ENCODE peak calls at places on chromosomes 5 and 9, in eight cellular contexts. F is stimulated activated CD4-positive, alpha-beta T cell treated with anti-CD3 and anti-CD28 coated beads, TNF-alpha, amount 100 ng/mL, for 1 hour; G is effector memory CD8-positive, alpha-beta T cell; R is iris pigment epithelial cell; L is activated T-helper 1 cell treated with anti-CD3 and anti-CD28 coated beads, Interleukin-12 subunit alpha, Interleukin-12 subunit beta, Interleukin-2, Interleukin-4 antibody, amounts not matched to agents 30 ng/mL and 10 ng/mL and 1 ng/mL, durations not matched to agents 14 hours and 24 hours and 36 hours; O is T-helper 2 cell; C is AG20443; K is KG1. X is an unnamed sample.

GRCh38 chr9:133090752-133091325 is 29.1 kb downstream of the CEL start:
- DNase-seq in R (no peak), L (no peak), C (peak; percentile 3), F (no peak), G (no peak), O (no peak), K (no peak), X (no peak)

GRCh38 chr9:136943291-136944093 is 1.0 kb downstream of the FBXW5 start:
- DNase-seq in G (no peak), L (peak; percentile 36), K (no peak), C (no peak), R (peak; percentile 54), F (no peak), O (no peak), X (peak; percentile 51)

GRCh38 chr5:1737790-1738405 is 61.7 kb downstream of the MRPL36 start:
- DNase-seq in G (peak; percentile 31), F (no peak), C (peak; percentile 47), L (peak; percentile 21), R (peak; percentile 17), K (peak; percentile 15), O (no peak), X (peak; percentile 13)

GRCh38 chr5:66307647-66308257 is 163.7 kb downstream of the SREK1 start:
- DNase-seq in R (peak; percentile 65), O (no peak), C (peak; percentile 70), K (peak; percentile 60), L (no peak), F (no peak), G (peak; percentile 5), X (no peak)

GRCh38 chr9:15578719-15579118 is 25.9 kb downstream of the CCDC171 start:
- DNase-seq in L (no peak), R (peak; percentile 31), K (no peak), C (no peak), F (no peak), G (no peak), O (no peak), X (no peak)

GRCh38 chr5:109571785-109572184 is 117.9 kb upstream of the MAN2A1 start:
- DNase-seq in F (no peak), C (no peak), K (no peak), O (no peak), G (no peak), L (no peak), R (no peak), X (no peak)

GRCh38 chr9:37806271-37806670 is 5.7 kb downstream of the DCAF10 start:
- DNase-seq in C (no peak), K (no peak), O (no peak), R (no peak), F (no peak), L (no peak), G (no peak), X (no peak)

GRCh38 chr5:108818613-108819272 is 71.0 kb downstream of the FER start:
- DNase-seq in O (no peak), G (no peak), R (peak; percentile 80), C (peak; percentile 35), K (no peak), L (no peak), F (no peak), X (no peak)

GRCh38 chr5:62790348-62790747 is 211.7 kb downstream of the LRRC70 start:
- DNase-seq in O (no peak), K (no peak), F (no peak), L (no peak), G (no peak), R (peak; percentile 65), C (no peak), X (no peak)

GRCh38 chr5:111572561-111572960 is 60.2 kb upstream of the STARD4 start:
- DNase-seq in G (no peak), R (no peak), O (no peak), C (no peak), L (no peak), K (no peak), F (no peak), X (no peak)

GRCh38 chr9:131423171-131423581 is 29.3 kb downstream of the PRRC2B start:
- DNase-seq in L (no peak), G (no peak), R (peak; percentile 97), K (no peak), F (no peak), C (peak; percentile 80), O (no peak), X (no peak)

GRCh38 chr5:134240421-134240962 is 14.6 kb upstream of the PPP2CA start:
- DNase-seq in R (peak; percentile 91), C (peak; percentile 37), L (no peak), K (no peak), O (no peak), G (no peak), F (no peak), X (no peak)

GRCh38 chr5:122101636-122102285 is 23.7 kb upstream of the LOX start:
- DNase-seq in R (peak; percentile 73), F (no peak), L (no peak), C (peak; percentile 38), G (no peak), K (no peak), O (no peak), X (no peak)

GRCh38 chr9:78383130-78383529 is 86.2 kb downstream of the PSAT1 start:
- DNase-seq in G (no peak), C (peak; percentile 31), F (no peak), K (no peak), O (no peak), L (no peak), R (peak; percentile 50), X (peak; percentile 10)

GRCh38 chr5:66100851-66101250 is 43.2 kb upstream of the SREK1 start:
- DNase-seq in G (no peak), O (no peak), C (no peak), L (no peak), F (no peak), K (no peak), R (no peak), X (no peak)

GRCh38 chr9:16434522-16434921 is 435.9 kb downstream of the BNC2 start:
- DNase-seq in R (peak; percentile 92), O (no peak), F (no peak), C (peak; percentile 55), L (no peak), G (no peak), K (no peak), X (no peak)

GRCh38 chr9:281753-282645 is 67.3 kb downstream of the DOCK8 start:
- DNase-seq in C (no peak), G (peak; percentile 31), K (no peak), R (no peak), F (no peak), L (no peak), O (no peak), X (no peak)

GRCh38 chr9:88184986-88185385 is 46.7 kb upstream of the SPATA31C2 start:
- DNase-seq in K (no peak), O (no peak), L (no peak), G (no peak), C (no peak), F (no peak), R (peak; percentile 1), X (no peak)

GRCh38 chr9:91946825-91947224 is 3.2 kb downstream of the ROR2 start:
- DNase-seq in C (no peak), K (no peak), O (no peak), F (no peak), G (no peak), R (peak; percentile 46), L (no peak), X (no peak)

GRCh38 chr9:109989296-109989695 is 209.3 kb downstream of the PALM2AKAP2 start:
- DNase-seq in L (no peak), O (no peak), K (no peak), C (peak; percentile 35), G (no peak), F (no peak), R (peak; percentile 55), X (no peak)

GRCh38 chr5:581941-582340 is 30.2 kb upstream of the CEP72 start:
- DNase-seq in G (no peak), K (no peak), O (no peak), R (no peak), F (no peak), L (no peak), C (no peak), X (no peak)

X was measured in HL-60.